ENCODE peak calls at places on chromosome 10, in seven cellular contexts. M is GM23338; H is endodermal cell; W is endothelial cell; X is body of pancreas; J is astrocyte; K is CD8-positive, alpha-beta T cell. G is an unnamed sample.
A peak's percentile ranks its signal among the peaks of the same experiment; 100 is the strongest.

GRCh38 chr10:25629333-25629732 is 304.7 kb upstream of the MYO3A start:
- DNase-seq in M (no peak), H (no peak), W (no peak), X (no peak), J (no peak), K (no peak), G (no peak)

GRCh38 chr10:69333205-69333604 is 54.9 kb downstream of the HK1 start:
- DNase-seq in M (peak; percentile 81), H (peak; percentile 89), W (no peak), X (peak; percentile 59), J (no peak), K (no peak), G (no peak)

GRCh38 chr10:11823989-11824346 is 812 bp downstream of the PROSER2 start:
- DNase-seq in M (no peak), H (no peak), W (no peak), X (no peak), J (peak; percentile 13), K (no peak), G (no peak)

GRCh38 chr10:481636-482035 is 207.8 kb downstream of the DIP2C start:
- DNase-seq in M (no peak), H (no peak), W (no peak), X (no peak), J (no peak), K (no peak), G (no peak)

GRCh38 chr10:71957546-71958275 is 6.5 kb upstream of the CHST3 start:
- DNase-seq in M (peak; percentile 58), H (no peak), W (no peak), X (no peak), J (no peak), K (no peak), G (no peak)

GRCh38 chr10:49745756-49746155 is 16.4 kb downstream of the OGDHL start:
- DNase-seq in M (no peak), H (no peak), W (no peak), X (no peak), J (no peak), K (no peak), G (no peak)

GRCh38 chr10:22503315-22504090 is 158.2 kb downstream of the SPAG6 start:
- DNase-seq in M (no peak), H (no peak), W (no peak), X (no peak), J (peak; percentile 63), K (no peak), G (no peak)

GRCh38 chr10:97718178-97718577 is 4.6 kb downstream of the MARVELD1 start:
- DNase-seq in M (no peak), H (no peak), W (no peak), X (no peak), J (no peak), K (no peak), G (no peak)

GRCh38 chr10:103448751-103449150 is 3.4 kb downstream of the CALHM2 start:
- DNase-seq in M (no peak), H (peak; percentile 40), W (no peak), X (peak; percentile 60), J (peak; percentile 72), K (no peak), G (no peak)

GRCh38 chr10:84088626-84089025 is 50.7 kb upstream of the GHITM start:
- DNase-seq in M (no peak), H (no peak), W (no peak), X (no peak), J (no peak), K (no peak), G (no peak)

GRCh38 chr10:37762287-37762686 is 95.1 kb downstream of the ZNF248 start:
- DNase-seq in M (no peak), H (no peak), W (no peak), X (no peak), J (no peak), K (no peak), G (no peak)

GRCh38 chr10:33009244-33010131 is 51.5 kb upstream of the ITGB1 start:
- DNase-seq in M (no peak), H (no peak), W (no peak), X (no peak), J (no peak), K (no peak), G (no peak)

GRCh38 chr10:33005322-33006282 is 47.6 kb upstream of the ITGB1 start:
- DNase-seq in M (peak; percentile 90), H (peak; percentile 92), W (peak; percentile 68), X (peak; percentile 81), J (peak; percentile 96), K (no peak), G (peak; percentile 71)

GRCh38 chr10:33008499-33009243 is 50.6 kb upstream of the ITGB1 start:
- DNase-seq in M (peak; percentile 90), H (peak; percentile 84), W (peak; percentile 73), X (peak; percentile 81), J (peak; percentile 78), K (peak; percentile 52), G (peak; percentile 59)

GRCh38 chr10:33006342-33006887 is 48.4 kb upstream of the ITGB1 start:
- DNase-seq in M (no peak), H (no peak), W (no peak), X (no peak), J (no peak), K (no peak), G (no peak)

DNA sequence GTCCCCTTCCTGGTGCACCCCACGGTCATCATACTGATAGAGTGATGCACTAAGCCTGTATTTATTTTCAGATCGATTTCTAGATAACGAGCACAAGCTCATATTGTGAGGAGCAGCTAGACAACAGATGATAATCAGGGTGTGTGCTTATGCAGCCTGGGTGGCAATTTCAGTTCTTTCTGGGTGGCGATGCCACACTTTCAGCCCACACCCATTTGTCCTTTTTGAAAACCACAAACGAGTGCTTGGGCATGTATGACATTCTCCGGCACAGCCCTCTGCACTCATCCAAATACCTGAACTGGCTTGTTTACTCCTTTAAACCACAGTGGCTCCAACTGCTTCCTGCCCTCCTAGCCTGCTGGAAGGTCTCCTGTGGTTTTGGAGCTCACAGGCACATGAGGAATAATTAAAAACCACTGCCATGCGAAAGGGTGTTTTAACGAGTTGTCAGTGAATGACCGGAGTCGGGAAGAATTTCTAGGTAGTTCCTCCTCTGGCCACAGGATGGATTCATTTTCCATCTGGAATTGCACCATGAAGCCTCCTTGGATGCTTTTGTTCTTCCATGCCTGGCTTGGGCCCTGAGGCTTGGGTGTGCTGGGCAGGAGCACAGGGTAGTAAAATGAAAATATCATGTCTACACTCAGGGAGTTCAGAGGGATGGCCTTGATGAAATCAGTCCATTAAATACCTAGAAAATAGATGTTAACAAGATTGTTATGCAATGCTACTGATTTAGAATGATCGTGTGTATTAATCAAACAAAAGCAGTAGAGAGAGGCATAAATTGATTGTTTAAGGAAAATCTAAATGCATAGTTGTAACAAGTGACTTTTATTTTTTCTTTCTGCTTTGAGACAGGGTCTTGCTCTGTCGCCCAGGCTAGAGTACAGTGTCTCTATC is 52.4 kb upstream of the ITGB1 start:
- DNase-seq in M (peak; percentile 75), H (peak; percentile 78), W (peak; percentile 22), X (peak; percentile 27), J (peak; percentile 95), K (peak; percentile 30), G (no peak)
- TF ChIP-seq CTCF in M (peak; percentile 48), H (peak; percentile 74), W (peak; percentile 41), X (no peak), J (peak; percentile 55), K (no peak), G (peak; percentile 66)

GRCh38 chr10:28410420-28411135 is 107.7 kb upstream of the MPP7 start:
- DNase-seq in M (peak; percentile 40), H (no peak), W (no peak), X (no peak), J (no peak), K (no peak), G (no peak)
- TF ChIP-seq CTCF in M (peak; percentile 51), H (peak; percentile 75), W (peak; percentile 27), X (no peak), J (no peak), K (no peak), G (no peak)

GRCh38 chr10:110535958-110536891 is 31.3 kb upstream of the SMC3 start:
- DNase-seq in M (peak; percentile 57), H (peak; percentile 79), W (no peak), X (peak; percentile 19), J (peak; percentile 90), K (peak; percentile 65), G (no peak)
- TF ChIP-seq CTCF in M (peak; percentile 42), H (peak; percentile 76), W (no peak), X (no peak), J (peak; percentile 17), K (peak; percentile 25), G (no peak)

GRCh38 chr10:79505771-79506351 is 6.5 kb upstream of the EIF5AL1 start:
- DNase-seq in M (no peak), H (no peak), W (no peak), X (no peak), J (no peak), K (no peak), G (no peak)

GRCh38 chr10:79507436-79508167 is 4.7 kb upstream of the EIF5AL1 start:
- DNase-seq in M (no peak), H (no peak), W (no peak), X (no peak), J (no peak), K (no peak), G (no peak)

GRCh38 chr10:79498431-79498830 is 13.9 kb upstream of the EIF5AL1 start:
- DNase-seq in M (peak; percentile 8), H (peak; percentile 67), W (no peak), X (no peak), J (no peak), K (no peak), G (no peak)

GRCh38 chr10:79496896-79497295 is 15.4 kb upstream of the EIF5AL1 start:
- DNase-seq in M (no peak), H (no peak), W (no peak), X (no peak), J (no peak), K (no peak), G (no peak)

DNA sequence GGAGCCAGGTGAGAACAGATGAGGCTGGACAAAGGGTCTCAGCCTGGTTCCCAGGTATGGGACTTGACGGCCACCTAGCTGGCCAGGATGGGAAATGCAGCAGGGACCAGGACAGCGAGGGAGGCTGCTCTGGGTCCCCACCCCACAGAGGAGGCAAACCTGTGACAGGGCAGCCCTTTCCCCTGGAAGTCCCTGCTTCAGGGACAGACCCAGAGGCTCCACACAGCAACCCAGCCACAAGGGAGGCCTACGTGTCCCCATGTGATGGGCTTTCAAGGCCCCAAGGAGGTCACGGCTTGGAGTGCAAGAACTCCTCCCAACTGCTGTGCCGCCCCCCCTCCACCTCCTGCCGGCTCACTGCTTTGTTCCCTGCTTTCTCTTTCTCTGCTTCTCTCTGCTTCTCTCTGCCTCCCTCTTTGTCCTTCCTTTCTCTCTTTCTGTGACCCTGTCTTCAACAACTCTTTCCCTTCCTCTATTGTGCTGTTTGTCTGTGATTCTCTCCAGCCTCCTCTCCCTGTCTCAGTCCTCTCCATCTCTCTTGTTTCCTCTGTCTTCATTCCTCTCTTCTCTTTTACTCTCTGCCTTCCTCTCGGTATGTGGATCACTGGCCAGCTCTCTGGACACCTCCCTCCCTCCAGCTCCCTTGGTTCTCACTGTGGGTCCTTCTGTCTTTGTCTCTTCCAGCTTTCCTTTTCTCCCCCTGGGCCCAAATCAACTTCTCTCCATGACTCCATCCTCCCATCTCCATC is 9.6 kb upstream of the EIF5AL1 start:
- DNase-seq in M (peak; percentile 79), H (peak; percentile 90), W (peak; percentile 35), X (no peak), J (no peak), K (no peak), G (peak; percentile 31)
- TF ChIP-seq CTCF in M (peak; percentile 4), H (peak; percentile 77), W (peak; percentile 33), X (no peak), J (peak; percentile 13), K (no peak), G (peak; percentile 28)

GRCh38 chr10:115948415-115948814 is 324.6 kb downstream of the GFRA1 start:
- DNase-seq in M (peak; percentile 65), H (no peak), W (no peak), X (no peak), J (peak; percentile 41), K (no peak), G (no peak)
- TF ChIP-seq CTCF in M (peak; percentile 67), H (peak; percentile 80), W (peak; percentile 36), X (peak; percentile 6), J (peak; percentile 16), K (no peak), G (peak; percentile 64)

GRCh38 chr10:96470108-96470743 is 43.5 kb downstream of the TLL2 start:
- DNase-seq in M (peak; percentile 83), H (peak; percentile 90), W (peak; percentile 70), X (peak; percentile 22), J (no peak), K (no peak), G (peak; percentile 76)
- TF ChIP-seq CTCF in M (peak; percentile 67), H (peak; percentile 86), W (no peak), X (no peak), J (peak; percentile 40), K (no peak), G (peak; percentile 58)

G was measured in glutamatergic neuron.